ENCODE peak calls at places on chromosomes 1 and 21, in six cellular contexts. One of them, this sample, is unnamed. For H3K4me1, the result is how much of the 10 kb centered on the place peaks cover.

GRCh38 chr1:10881046-10881445 is 84.6 kb upstream of the CASZ1 start:
- DNase-seq in cardiac muscle cell: no peak
- DNase-seq in stomach: no peak
- DNase-seq in psoas muscle: no peak
- DNase-seq in OCI-LY7: no peak
- DNase-seq in Panc1: no peak
- DNase-seq in this sample: no peak

GRCh38 chr21:45540601-45540970 is 1.7 kb downstream of the SLC19A1 start:
- DNase-seq in Panc1: no peak
- DNase-seq in OCI-LY7: no peak
- DNase-seq in psoas muscle: no peak
- DNase-seq in stomach: peak
- DNase-seq in cardiac muscle cell: no peak
- DNase-seq in this sample: no peak

GRCh38 chr1:91797164-91797563 is 88.8 kb downstream of the TGFBR3 start:
- DNase-seq in Panc1: no peak
- DNase-seq in cardiac muscle cell: no peak
- DNase-seq in psoas muscle: no peak
- DNase-seq in stomach: no peak
- DNase-seq in OCI-LY7: no peak
- DNase-seq in this sample: no peak

GRCh38 chr21:33202464-33203363 is 27.0 kb upstream of the IFNAR2 start:
- DNase-seq in cardiac muscle cell: no peak
- DNase-seq in psoas muscle: no peak
- DNase-seq in OCI-LY7: no peak
- DNase-seq in Panc1: no peak
- DNase-seq in stomach: no peak
- DNase-seq in this sample: peak

GRCh38 chr1:163174524-163175437 is 27.9 kb downstream of the RGS5 start:
- DNase-seq in cardiac muscle cell: peak
- DNase-seq in Panc1: no peak
- DNase-seq in stomach: peak
- DNase-seq in psoas muscle: peak
- DNase-seq in OCI-LY7: peak
- DNase-seq in this sample: peak

GRCh38 chr1:39544327-39544726 is 32.3 kb downstream of the PABPC4 start:
- DNase-seq in cardiac muscle cell: no peak
- DNase-seq in psoas muscle: no peak
- DNase-seq in stomach: no peak
- DNase-seq in OCI-LY7: no peak
- DNase-seq in Panc1: no peak
- DNase-seq in this sample: no peak

GRCh38 chr1:247528812-247529474 is 7.3 kb downstream of the OR2C3 start:
- DNase-seq in psoas muscle: no peak
- DNase-seq in stomach: no peak
- DNase-seq in OCI-LY7: no peak
- DNase-seq in cardiac muscle cell: no peak
- DNase-seq in Panc1: no peak
- DNase-seq in this sample: no peak

GRCh38 chr21:38330671-38331070 is 73.9 kb downstream of the KCNJ15 start:
- DNase-seq in stomach: no peak
- DNase-seq in OCI-LY7: no peak
- DNase-seq in Panc1: no peak
- DNase-seq in cardiac muscle cell: no peak
- DNase-seq in psoas muscle: no peak
- DNase-seq in this sample: no peak

GRCh38 chr1:58975888-58976287 is 192.0 kb upstream of the JUN start:
- DNase-seq in Panc1: no peak
- DNase-seq in stomach: no peak
- DNase-seq in OCI-LY7: no peak
- DNase-seq in psoas muscle: no peak
- DNase-seq in cardiac muscle cell: no peak
- DNase-seq in this sample: no peak

GRCh38 chr1:154353460-154353904 is 28.2 kb downstream of the ATP8B2 start:
- DNase-seq in psoas muscle: no peak
- DNase-seq in OCI-LY7: peak
- DNase-seq in cardiac muscle cell: peak
- DNase-seq in stomach: peak
- DNase-seq in Panc1: no peak
- DNase-seq in this sample: peak

GRCh38 chr1:26771285-26771642 is 16.5 kb upstream of the PIGV start:
- DNase-seq in cardiac muscle cell: no peak
- DNase-seq in stomach: no peak
- DNase-seq in Panc1: no peak
- DNase-seq in OCI-LY7: no peak
- DNase-seq in psoas muscle: no peak
- DNase-seq in this sample: no peak

GRCh38 chr21:21614966-21615365 is 616.8 kb downstream of the NCAM2 start:
- DNase-seq in psoas muscle: no peak
- DNase-seq in OCI-LY7: no peak
- DNase-seq in Panc1: no peak
- DNase-seq in stomach: no peak
- DNase-seq in cardiac muscle cell: no peak
- DNase-seq in this sample: no peak

GRCh38 chr1:13443506-13443905 is 33.3 kb downstream of the PRAMEF20 start:
- DNase-seq in OCI-LY7: no peak
- DNase-seq in stomach: no peak
- DNase-seq in cardiac muscle cell: no peak
- DNase-seq in Panc1: no peak
- DNase-seq in psoas muscle: no peak
- DNase-seq in this sample: no peak

GRCh38 chr1:214123061-214123784 is 135.4 kb downstream of the PROX1 start:
- DNase-seq in Panc1: peak
- DNase-seq in OCI-LY7: peak
- DNase-seq in stomach: peak
- DNase-seq in psoas muscle: no peak
- DNase-seq in cardiac muscle cell: peak
- DNase-seq in this sample: peak

GRCh38 chr1:11918779-11919519 is 7.3 kb downstream of the KIAA2013 start:
- DNase-seq in OCI-LY7: no peak
- DNase-seq in cardiac muscle cell: no peak
- DNase-seq in psoas muscle: peak
- DNase-seq in stomach: no peak
- DNase-seq in Panc1: no peak
- DNase-seq in this sample: no peak

GRCh38 chr1:38512789-38513188 is 346.8 kb downstream of the RRAGC start:
- DNase-seq in Panc1: no peak
- DNase-seq in psoas muscle: no peak
- DNase-seq in OCI-LY7: no peak
- DNase-seq in stomach: no peak
- DNase-seq in cardiac muscle cell: peak
- DNase-seq in this sample: peak

GRCh38 chr1:15542685-15543588 is 16.3 kb downstream of the DNAJC16 start:
- DNase-seq in stomach: no peak
- DNase-seq in cardiac muscle cell: no peak
- DNase-seq in Panc1: no peak
- DNase-seq in psoas muscle: no peak
- DNase-seq in OCI-LY7: no peak
- DNase-seq in this sample: no peak

GRCh38 chr21:43207868-43208267 is 39.1 kb downstream of the CRYAA start:
- DNase-seq in cardiac muscle cell: no peak
- DNase-seq in OCI-LY7: no peak
- DNase-seq in stomach: no peak
- DNase-seq in psoas muscle: no peak
- DNase-seq in Panc1: no peak
- DNase-seq in this sample: no peak

GRCh38 chr1:20604678-20605077 is 15.8 kb downstream of the CDA start:
- DNase-seq in Panc1: no peak
- DNase-seq in psoas muscle: no peak
- DNase-seq in stomach: no peak
- DNase-seq in OCI-LY7: no peak
- DNase-seq in cardiac muscle cell: no peak
- DNase-seq in this sample: no peak

GRCh38 chr1:2272686-2273400 is 44.7 kb downstream of the SKI start:
- DNase-seq in cardiac muscle cell: no peak
- DNase-seq in stomach: no peak
- DNase-seq in OCI-LY7: no peak
- DNase-seq in psoas muscle: no peak
- DNase-seq in Panc1: no peak
- DNase-seq in this sample: no peak

GRCh38 chr1:92992066-92992465 is 30.8 kb upstream of the DIPK1A start:
- DNase-seq in OCI-LY7: no peak
- DNase-seq in cardiac muscle cell: no peak
- DNase-seq in Panc1: no peak
- DNase-seq in psoas muscle: no peak
- DNase-seq in stomach: no peak
- DNase-seq in this sample: no peak

GRCh38 chr1:109935451-109935900 is 24.8 kb downstream of the CSF1 start:
- DNase-seq in Panc1: no peak
- DNase-seq in OCI-LY7: no peak
- DNase-seq in stomach: peak
- DNase-seq in cardiac muscle cell: no peak
- DNase-seq in psoas muscle: no peak
- DNase-seq in this sample: peak

GRCh38 chr1:68433386-68433785 is 16.4 kb downstream of the RPE65 start:
- DNase-seq in cardiac muscle cell: no peak
- DNase-seq in OCI-LY7: no peak
- DNase-seq in stomach: no peak
- DNase-seq in psoas muscle: no peak
- DNase-seq in Panc1: no peak
- DNase-seq in this sample: no peak

GRCh38 chr1:21289700-21290545 is at the start of gene ECE1:
- DNase-seq in Panc1: no peak
- DNase-seq in cardiac muscle cell: peak
- DNase-seq in psoas muscle: peak
- DNase-seq in stomach: peak
- DNase-seq in OCI-LY7: peak
- DNase-seq in this sample: peak

DNA sequence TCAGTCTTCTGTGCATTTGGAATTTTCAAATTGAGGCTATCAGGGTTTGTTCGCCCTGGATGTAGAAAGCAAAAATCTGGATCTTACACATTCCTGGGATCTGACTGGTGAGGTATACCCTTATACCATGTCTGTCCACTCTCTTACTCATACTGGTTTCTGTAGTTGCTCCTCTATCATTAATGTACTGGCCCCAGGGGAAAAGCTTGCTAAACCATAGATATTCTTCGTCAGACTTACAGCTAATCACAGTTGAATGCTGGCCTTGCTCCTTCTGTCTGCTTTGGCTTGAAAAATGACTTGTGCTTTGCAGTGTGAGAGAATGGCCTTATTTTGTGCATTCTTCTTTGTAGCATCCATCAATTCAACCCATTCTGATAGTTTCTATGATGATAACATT is 30.5 kb downstream of the TBCE start:
- DNase-seq in OCI-LY7: no peak
- DNase-seq in psoas muscle: no peak
- DNase-seq in stomach: no peak
- DNase-seq in cardiac muscle cell: no peak
- DNase-seq in Panc1: no peak
- DNase-seq in this sample: no peak
- H3K4me1 ChIP-seq in OCI-LY7: under half
- H3K4me1 ChIP-seq in psoas muscle: under half
- H3K4me1 ChIP-seq in stomach: under half
- H3K4me1 ChIP-seq in cardiac muscle cell: under half
- H3K4me1 ChIP-seq in Panc1: half or more
- H3K4me1 ChIP-seq in this sample: under half

DNA sequence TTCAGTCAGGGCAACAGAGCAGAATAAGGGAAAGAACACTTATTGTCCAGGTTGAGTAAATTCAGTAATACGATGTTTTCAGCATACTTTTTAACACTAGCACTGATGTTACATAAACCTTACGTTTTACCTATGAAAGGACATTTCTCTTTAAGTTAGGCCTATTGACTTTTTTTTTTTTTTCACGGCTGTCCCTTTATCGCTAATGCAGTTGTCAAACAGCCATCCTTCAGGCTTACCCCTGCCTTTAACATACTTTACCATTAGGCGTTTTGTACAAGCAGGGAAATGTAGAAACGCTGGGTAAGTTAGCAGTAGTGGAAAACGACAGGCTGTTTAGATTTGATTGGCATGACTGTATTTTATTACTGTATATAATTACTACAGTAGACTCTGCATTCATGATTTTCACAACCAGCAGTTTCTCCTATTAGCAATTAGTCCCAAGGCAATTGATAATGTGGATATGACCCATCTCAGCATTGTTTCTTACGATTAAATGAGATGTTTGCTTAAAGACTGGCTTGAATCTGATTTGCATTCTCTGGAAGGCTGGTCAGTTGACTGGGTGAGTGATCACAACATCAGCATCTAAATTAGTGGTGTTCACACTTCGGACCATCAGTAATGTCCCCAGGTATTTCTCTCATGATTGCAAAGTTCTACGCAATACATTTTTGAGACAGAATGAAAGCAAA is 109.9 kb upstream of the LBR start:
- DNase-seq in Panc1: no peak
- DNase-seq in OCI-LY7: no peak
- DNase-seq in psoas muscle: no peak
- DNase-seq in cardiac muscle cell: no peak
- DNase-seq in stomach: no peak
- DNase-seq in this sample: no peak
- H3K4me1 ChIP-seq in Panc1: under half
- H3K4me1 ChIP-seq in OCI-LY7: under half
- H3K4me1 ChIP-seq in psoas muscle: half or more
- H3K4me1 ChIP-seq in cardiac muscle cell: under half
- H3K4me1 ChIP-seq in stomach: under half
- H3K4me1 ChIP-seq in this sample: under half

DNA sequence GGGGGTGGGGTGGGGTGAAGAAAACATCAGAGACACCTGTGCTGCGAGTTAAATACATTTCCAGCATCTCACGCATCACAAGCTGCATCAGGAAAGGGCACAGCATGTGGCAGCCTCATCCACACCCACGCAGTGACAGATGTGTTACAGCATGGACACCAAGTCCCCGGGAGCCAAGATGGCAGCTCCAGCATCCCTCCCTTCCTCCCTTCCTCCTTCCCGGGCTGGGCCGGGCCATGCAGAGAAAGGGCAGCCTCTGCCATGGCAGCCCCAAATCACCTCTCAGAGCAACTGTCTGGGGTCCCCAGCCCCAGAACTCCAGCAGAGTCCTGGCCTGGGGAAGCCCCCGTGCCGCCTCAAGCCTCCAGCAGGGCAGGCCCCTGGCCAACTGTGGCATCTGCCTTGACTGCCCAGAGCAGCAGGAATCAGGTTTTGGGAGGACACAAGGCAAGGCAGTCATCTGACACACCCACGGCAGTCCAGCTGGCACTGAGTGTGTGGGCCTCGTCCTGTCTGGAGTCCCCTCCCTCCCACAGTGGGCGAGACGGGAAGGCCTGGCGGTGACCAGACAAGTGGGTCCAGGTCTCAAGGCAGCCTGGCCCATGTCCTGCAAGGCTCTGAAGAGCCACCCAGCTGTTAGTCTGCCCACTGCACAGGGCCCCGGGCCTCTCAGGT is 6.2 kb downstream of the SMIM1 start:
- DNase-seq in OCI-LY7: no peak
- DNase-seq in cardiac muscle cell: no peak
- DNase-seq in Panc1: no peak
- DNase-seq in psoas muscle: no peak
- DNase-seq in stomach: no peak
- DNase-seq in this sample: no peak
- H3K4me1 ChIP-seq in OCI-LY7: under half
- H3K4me1 ChIP-seq in cardiac muscle cell: under half
- H3K4me1 ChIP-seq in Panc1: under half
- H3K4me1 ChIP-seq in psoas muscle: under half
- H3K4me1 ChIP-seq in stomach: under half
- H3K4me1 ChIP-seq in this sample: under half

DNA sequence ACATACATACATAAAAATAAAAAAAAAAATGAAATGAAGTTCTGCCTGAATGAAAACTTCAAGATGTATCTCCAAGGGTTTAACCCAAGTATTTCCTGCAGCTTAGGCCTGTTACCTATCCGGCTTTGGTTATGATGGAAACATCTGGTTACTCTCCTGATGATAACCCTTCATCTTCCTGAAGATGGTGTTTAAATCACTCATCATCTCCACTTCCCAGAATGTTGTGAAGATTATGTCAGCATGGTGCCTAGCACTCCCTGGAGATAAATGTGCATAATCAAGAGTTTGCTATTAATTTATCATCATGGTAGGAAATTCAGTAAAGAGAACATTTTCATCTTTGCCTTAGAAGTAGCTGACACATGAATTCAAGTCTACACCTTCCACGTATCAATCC is 52.9 kb upstream of the ZNF326 start:
- DNase-seq in Panc1: no peak
- DNase-seq in psoas muscle: no peak
- DNase-seq in cardiac muscle cell: no peak
- DNase-seq in stomach: no peak
- DNase-seq in OCI-LY7: no peak
- DNase-seq in this sample: no peak
- H3K4me1 ChIP-seq in Panc1: under half
- H3K4me1 ChIP-seq in psoas muscle: under half
- H3K4me1 ChIP-seq in cardiac muscle cell: under half
- H3K4me1 ChIP-seq in stomach: under half
- H3K4me1 ChIP-seq in OCI-LY7: under half
- H3K4me1 ChIP-seq in this sample: under half